ENCODE peak calls at places on chromosomes 12 and 14, in nine cellular contexts. One of them, this sample, is unnamed.

GRCh38 chr12:132710422-132711168 is at the start of gene PGAM5:
- DNase-seq in AG09309: peak
- DNase-seq in lower leg skin: peak
- DNase-seq in aorta: peak
- DNase-seq in GM13977: peak
- DNase-seq in T-helper 1 cell: peak
- DNase-seq in IMR-90: peak
- DNase-seq in left colon: peak
- DNase-seq in nucleus accumbens: peak
- DNase-seq in this sample: peak

GRCh38 chr14:54364555-54365415 is 32.0 kb upstream of the CDKN3 start:
- DNase-seq in nucleus accumbens: no peak
- DNase-seq in left colon: no peak
- DNase-seq in AG09309: peak
- DNase-seq in GM13977: no peak
- DNase-seq in aorta: no peak
- DNase-seq in IMR-90: peak
- DNase-seq in T-helper 1 cell: no peak
- DNase-seq in lower leg skin: peak
- DNase-seq in this sample: no peak

GRCh38 chr12:71541583-71541982 is 102.0 kb downstream of the LGR5 start:
- DNase-seq in GM13977: no peak
- DNase-seq in T-helper 1 cell: no peak
- DNase-seq in IMR-90: no peak
- DNase-seq in aorta: no peak
- DNase-seq in left colon: no peak
- DNase-seq in AG09309: no peak
- DNase-seq in lower leg skin: no peak
- DNase-seq in nucleus accumbens: no peak
- DNase-seq in this sample: peak

GRCh38 chr12:59698599-59698998 is 102.8 kb downstream of the SLC16A7 start:
- DNase-seq in IMR-90: peak
- DNase-seq in nucleus accumbens: no peak
- DNase-seq in GM13977: no peak
- DNase-seq in left colon: no peak
- DNase-seq in aorta: no peak
- DNase-seq in T-helper 1 cell: no peak
- DNase-seq in AG09309: peak
- DNase-seq in lower leg skin: no peak
- DNase-seq in this sample: no peak

GRCh38 chr14:60926002-60926401 is 54.9 kb downstream of the TRMT5 start:
- DNase-seq in AG09309: no peak
- DNase-seq in IMR-90: no peak
- DNase-seq in T-helper 1 cell: no peak
- DNase-seq in lower leg skin: no peak
- DNase-seq in nucleus accumbens: no peak
- DNase-seq in aorta: no peak
- DNase-seq in left colon: no peak
- DNase-seq in GM13977: peak
- DNase-seq in this sample: no peak

GRCh38 chr12:98646165-98646764 is 1.2 kb downstream of the APAF1 start:
- DNase-seq in lower leg skin: no peak
- DNase-seq in aorta: no peak
- DNase-seq in nucleus accumbens: no peak
- DNase-seq in left colon: no peak
- DNase-seq in AG09309: no peak
- DNase-seq in GM13977: no peak
- DNase-seq in T-helper 1 cell: no peak
- DNase-seq in IMR-90: peak
- DNase-seq in this sample: no peak

GRCh38 chr12:95142752-95143151 is 69.3 kb upstream of the NR2C1 start:
- DNase-seq in nucleus accumbens: no peak
- DNase-seq in left colon: no peak
- DNase-seq in AG09309: no peak
- DNase-seq in GM13977: no peak
- DNase-seq in lower leg skin: no peak
- DNase-seq in T-helper 1 cell: no peak
- DNase-seq in aorta: no peak
- DNase-seq in IMR-90: no peak
- DNase-seq in this sample: no peak

GRCh38 chr14:94464290-94464689 is 11.7 kb upstream of the SERPINA11 start:
- DNase-seq in GM13977: no peak
- DNase-seq in left colon: no peak
- DNase-seq in nucleus accumbens: no peak
- DNase-seq in lower leg skin: no peak
- DNase-seq in IMR-90: no peak
- DNase-seq in T-helper 1 cell: no peak
- DNase-seq in AG09309: no peak
- DNase-seq in aorta: no peak
- DNase-seq in this sample: no peak

GRCh38 chr14:55038708-55039107 is 11.7 kb downstream of the SOCS4 start:
- DNase-seq in nucleus accumbens: no peak
- DNase-seq in IMR-90: no peak
- DNase-seq in left colon: no peak
- DNase-seq in AG09309: no peak
- DNase-seq in GM13977: no peak
- DNase-seq in aorta: no peak
- DNase-seq in T-helper 1 cell: no peak
- DNase-seq in lower leg skin: no peak
- DNase-seq in this sample: no peak

GRCh38 chr12:82089369-82090121 is 268.6 kb downstream of the CCDC59 start:
- DNase-seq in nucleus accumbens: no peak
- DNase-seq in aorta: no peak
- DNase-seq in left colon: no peak
- DNase-seq in AG09309: no peak
- DNase-seq in IMR-90: no peak
- DNase-seq in T-helper 1 cell: no peak
- DNase-seq in lower leg skin: no peak
- DNase-seq in GM13977: no peak
- DNase-seq in this sample: no peak

GRCh38 chr14:92173668-92174067 is 51.9 kb downstream of the CPSF2 start:
- DNase-seq in lower leg skin: no peak
- DNase-seq in left colon: no peak
- DNase-seq in IMR-90: peak
- DNase-seq in AG09309: no peak
- DNase-seq in aorta: no peak
- DNase-seq in GM13977: no peak
- DNase-seq in nucleus accumbens: no peak
- DNase-seq in T-helper 1 cell: no peak
- DNase-seq in this sample: no peak

GRCh38 chr12:42475055-42475454 is 114.5 kb downstream of the PRICKLE1 start:
- DNase-seq in nucleus accumbens: no peak
- DNase-seq in aorta: no peak
- DNase-seq in lower leg skin: no peak
- DNase-seq in IMR-90: no peak
- DNase-seq in AG09309: no peak
- DNase-seq in left colon: no peak
- DNase-seq in GM13977: no peak
- DNase-seq in T-helper 1 cell: no peak
- DNase-seq in this sample: peak

GRCh38 chr12:116048886-116049285 is 228.6 kb downstream of the MED13L start:
- DNase-seq in T-helper 1 cell: no peak
- DNase-seq in lower leg skin: no peak
- DNase-seq in aorta: no peak
- DNase-seq in IMR-90: no peak
- DNase-seq in nucleus accumbens: no peak
- DNase-seq in AG09309: no peak
- DNase-seq in left colon: no peak
- DNase-seq in GM13977: no peak
- DNase-seq in this sample: no peak

GRCh38 chr14:91177073-91177796 is 63.4 kb downstream of the DGLUCY start:
- DNase-seq in AG09309: peak
- DNase-seq in GM13977: peak
- DNase-seq in T-helper 1 cell: peak
- DNase-seq in left colon: peak
- DNase-seq in nucleus accumbens: no peak
- DNase-seq in lower leg skin: peak
- DNase-seq in aorta: peak
- DNase-seq in IMR-90: peak
- DNase-seq in this sample: peak

GRCh38 chr14:85444685-85445084 is 85.3 kb upstream of the FLRT2 start:
- DNase-seq in GM13977: no peak
- DNase-seq in left colon: no peak
- DNase-seq in AG09309: no peak
- DNase-seq in T-helper 1 cell: no peak
- DNase-seq in lower leg skin: no peak
- DNase-seq in nucleus accumbens: no peak
- DNase-seq in IMR-90: peak
- DNase-seq in aorta: no peak
- DNase-seq in this sample: peak

GRCh38 chr12:91289072-91289471 is 106.5 kb upstream of the DCN start:
- DNase-seq in GM13977: no peak
- DNase-seq in aorta: no peak
- DNase-seq in T-helper 1 cell: no peak
- DNase-seq in nucleus accumbens: no peak
- DNase-seq in AG09309: no peak
- DNase-seq in left colon: no peak
- DNase-seq in IMR-90: no peak
- DNase-seq in lower leg skin: no peak
- DNase-seq in this sample: no peak

GRCh38 chr14:39229222-39229543 is 4.5 kb upstream of the MIA2 start:
- DNase-seq in GM13977: no peak
- DNase-seq in lower leg skin: no peak
- DNase-seq in T-helper 1 cell: no peak
- DNase-seq in aorta: no peak
- DNase-seq in IMR-90: peak
- DNase-seq in AG09309: no peak
- DNase-seq in left colon: no peak
- DNase-seq in nucleus accumbens: no peak
- DNase-seq in this sample: no peak

GRCh38 chr14:91693342-91693741 is 38.5 kb downstream of the CATSPERB start:
- DNase-seq in lower leg skin: no peak
- DNase-seq in T-helper 1 cell: no peak
- DNase-seq in left colon: no peak
- DNase-seq in AG09309: peak
- DNase-seq in nucleus accumbens: no peak
- DNase-seq in aorta: no peak
- DNase-seq in GM13977: no peak
- DNase-seq in IMR-90: no peak
- DNase-seq in this sample: no peak

GRCh38 chr12:95790025-95790911 is at the start of gene NTN4:
- DNase-seq in AG09309: no peak
- DNase-seq in left colon: peak
- DNase-seq in aorta: peak
- DNase-seq in nucleus accumbens: peak
- DNase-seq in T-helper 1 cell: no peak
- DNase-seq in lower leg skin: peak
- DNase-seq in GM13977: peak
- DNase-seq in IMR-90: peak
- DNase-seq in this sample: peak

GRCh38 chr14:67940894-67941455 is 121.4 kb downstream of the RAD51B start:
- DNase-seq in lower leg skin: no peak
- DNase-seq in IMR-90: peak
- DNase-seq in GM13977: no peak
- DNase-seq in aorta: no peak
- DNase-seq in AG09309: peak
- DNase-seq in nucleus accumbens: no peak
- DNase-seq in left colon: no peak
- DNase-seq in T-helper 1 cell: no peak
- DNase-seq in this sample: no peak

GRCh38 chr12:123059501-123059900 is 79.0 kb downstream of the ARL6IP4 start:
- DNase-seq in GM13977: no peak
- DNase-seq in IMR-90: no peak
- DNase-seq in T-helper 1 cell: no peak
- DNase-seq in lower leg skin: no peak
- DNase-seq in nucleus accumbens: no peak
- DNase-seq in aorta: no peak
- DNase-seq in AG09309: no peak
- DNase-seq in left colon: no peak
- DNase-seq in this sample: peak

GRCh38 chr12:63897931-63898330 is 53.4 kb downstream of the SRGAP1 start:
- DNase-seq in AG09309: no peak
- DNase-seq in GM13977: no peak
- DNase-seq in aorta: no peak
- DNase-seq in T-helper 1 cell: no peak
- DNase-seq in nucleus accumbens: no peak
- DNase-seq in IMR-90: no peak
- DNase-seq in lower leg skin: no peak
- DNase-seq in left colon: no peak
- DNase-seq in this sample: no peak

GRCh38 chr14:105419305-105420091 is at the start of gene MTA1:
- DNase-seq in IMR-90: peak
- DNase-seq in T-helper 1 cell: no peak
- DNase-seq in GM13977: peak
- DNase-seq in lower leg skin: no peak
- DNase-seq in left colon: peak
- DNase-seq in aorta: no peak
- DNase-seq in AG09309: no peak
- DNase-seq in nucleus accumbens: no peak
- DNase-seq in this sample: peak

GRCh38 chr12:6771091-6771495 is 1.2 kb upstream of the LAG3 start:
- DNase-seq in nucleus accumbens: no peak
- DNase-seq in lower leg skin: peak
- DNase-seq in left colon: no peak
- DNase-seq in T-helper 1 cell: no peak
- DNase-seq in AG09309: no peak
- DNase-seq in IMR-90: no peak
- DNase-seq in aorta: no peak
- DNase-seq in GM13977: no peak
- DNase-seq in this sample: peak

GRCh38 chr12:114311966-114312365 is 94.0 kb downstream of the TBX5 start:
- DNase-seq in nucleus accumbens: no peak
- DNase-seq in IMR-90: peak
- DNase-seq in T-helper 1 cell: no peak
- DNase-seq in left colon: no peak
- DNase-seq in lower leg skin: no peak
- DNase-seq in GM13977: no peak
- DNase-seq in aorta: peak
- DNase-seq in AG09309: peak
- DNase-seq in this sample: no peak

GRCh38 chr14:75926431-75926830 is 55.4 kb downstream of the TGFB3 start:
- DNase-seq in T-helper 1 cell: no peak
- DNase-seq in lower leg skin: no peak
- DNase-seq in GM13977: no peak
- DNase-seq in nucleus accumbens: no peak
- DNase-seq in IMR-90: no peak
- DNase-seq in AG09309: no peak
- DNase-seq in left colon: no peak
- DNase-seq in aorta: no peak
- DNase-seq in this sample: peak

GRCh38 chr12:53048780-53049401 is 974 bp upstream of the TNS2 start:
- DNase-seq in GM13977: no peak
- DNase-seq in aorta: peak
- DNase-seq in IMR-90: peak
- DNase-seq in left colon: peak
- DNase-seq in T-helper 1 cell: no peak
- DNase-seq in nucleus accumbens: peak
- DNase-seq in lower leg skin: no peak
- DNase-seq in AG09309: no peak
- DNase-seq in this sample: no peak